ENCODE peak calls at places on chromosomes 4 and X, in five cellular contexts. T is MCF 10A, I is nephron progenitor cell, K is NCI-H1694 treated with DMSO at 0.1 percent for 48 hours, Y is progenitor cell of endocrine pancreas. H is an unnamed sample.

GRCh38 chrX:54043084-54043483 is 1.2 kb downstream of the PHF8 start:
- DNase-seq in T (no peak), I (no peak), K (no peak), Y (no peak), H (no peak)

GRCh38 chrX:53435997-53436396 is 1.8 kb upstream of the HSD17B10 start:
- DNase-seq in T (peak), I (peak), K (peak), Y (peak), H (no peak)

GRCh38 chr4:164529486-164529885 is 224.4 kb upstream of the SMIM31 start:
- DNase-seq in T (no peak), I (no peak), K (no peak), Y (no peak), H (no peak)

GRCh38 chr4:147117400-147117799 is 171.7 kb upstream of the TTC29 start:
- DNase-seq in T (no peak), I (no peak), K (no peak), Y (no peak), H (no peak)

GRCh38 chr4:145130788-145131398 is 32.8 kb downstream of the ABCE1 start:
- DNase-seq in T (peak), I (no peak), K (no peak), Y (no peak), H (no peak)

GRCh38 chr4:173240696-173241095 is 72.1 kb downstream of the GALNT7 start:
- DNase-seq in T (no peak), I (no peak), K (no peak), Y (no peak), H (no peak)

GRCh38 chr4:184475096-184475461 is 729 bp upstream of the IRF2 start:
- DNase-seq in T (peak), I (peak), K (no peak), Y (no peak), H (no peak)

GRCh38 chr4:189143255-189143654 is 797.4 kb upstream of the FRG1 start:
- DNase-seq in T (peak), I (no peak), K (no peak), Y (no peak), H (no peak)

GRCh38 chr4:123823244-123823643 is 426.6 kb downstream of the SPRY1 start:
- DNase-seq in T (no peak), I (no peak), K (no peak), Y (no peak), H (no peak)

GRCh38 chrX:104922206-104922621 is 298.3 kb downstream of the TEX13A start:
- DNase-seq in T (peak), I (peak), K (peak), Y (peak), H (no peak)